ENCODE peak calls at places on chromosome 18, in nine cellular contexts. C, Q, M, H, D, K, U, V and N are unnamed samples.

GRCh38 chr18:3015203-3015590 is 2.3 kb upstream of the LPIN2 start:
- DNase-seq in C (no peak), Q (no peak), M (no peak), H (peak), D (no peak), K (no peak), U (no peak), V (peak), N (no peak)

GRCh38 chr18:44855681-44856080 is 175.0 kb downstream of the SETBP1 start:
- DNase-seq in C (no peak), Q (no peak), M (no peak), H (no peak), D (no peak), K (no peak), U (no peak), V (no peak), N (no peak)

GRCh38 chr18:62331581-62332436 is 6.7 kb downstream of the TNFRSF11A start:
- DNase-seq in C (no peak), Q (no peak), M (no peak), H (peak), D (no peak), K (no peak), U (no peak), V (peak), N (no peak)

GRCh38 chr18:8052237-8052701 is 485.2 kb downstream of the PTPRM start:
- DNase-seq in C (no peak), Q (no peak), M (no peak), H (no peak), D (no peak), K (no peak), U (peak), V (peak), N (peak)

GRCh38 chr18:2961828-2962227 is 51.1 kb downstream of the LPIN2 start:
- DNase-seq in C (no peak), Q (no peak), M (no peak), H (peak), D (no peak), K (no peak), U (no peak), V (peak), N (peak)

GRCh38 chr18:11259421-11259820 is 110.1 kb upstream of the PIEZO2 start:
- DNase-seq in C (no peak), Q (no peak), M (no peak), H (no peak), D (no peak), K (no peak), U (no peak), V (no peak), N (no peak)

GRCh38 chr18:35122586-35123224 is 81.5 kb downstream of the MAPRE2 start:
- DNase-seq in C (no peak), Q (no peak), M (no peak), H (peak), D (no peak), K (no peak), U (no peak), V (no peak), N (peak)

GRCh38 chr18:3450358-3451107 is 561 bp downstream of the TGIF1 start:
- DNase-seq in C (peak), Q (no peak), M (peak), H (peak), D (no peak), K (peak), U (peak), V (peak), N (peak)

GRCh38 chr18:74982946-74983635 is 225.8 kb downstream of the PTGR3 start:
- DNase-seq in C (no peak), Q (no peak), M (no peak), H (no peak), D (no peak), K (no peak), U (no peak), V (no peak), N (no peak)

GRCh38 chr18:80200932-80201672 is 46.2 kb downstream of the PARD6G start:
- DNase-seq in C (no peak), Q (no peak), M (no peak), H (no peak), D (no peak), K (no peak), U (no peak), V (no peak), N (no peak)

GRCh38 chr18:7645756-7646155 is 78.6 kb downstream of the PTPRM start:
- DNase-seq in C (no peak), Q (no peak), M (no peak), H (no peak), D (no peak), K (no peak), U (no peak), V (no peak), N (no peak)

GRCh38 chr18:77733292-77733903 is 483.8 kb downstream of the GALR1 start:
- DNase-seq in C (no peak), Q (no peak), M (no peak), H (no peak), D (no peak), K (no peak), U (no peak), V (no peak), N (no peak)

GRCh38 chr18:48405108-48405507 is 4.1 kb downstream of the ZBTB7C start:
- DNase-seq in C (no peak), Q (no peak), M (no peak), H (no peak), D (no peak), K (no peak), U (no peak), V (peak), N (peak)

GRCh38 chr18:44743626-44744025 is 62.9 kb downstream of the SETBP1 start:
- DNase-seq in C (no peak), Q (no peak), M (no peak), H (no peak), D (no peak), K (no peak), U (no peak), V (no peak), N (no peak)

GRCh38 chr18:30632058-30632718 is 410.4 kb downstream of the DSC3 start:
- DNase-seq in C (no peak), Q (no peak), M (no peak), H (no peak), D (no peak), K (no peak), U (no peak), V (no peak), N (no peak)

GRCh38 chr18:11866329-11866728 is 15.1 kb downstream of the CHMP1B start:
- DNase-seq in C (no peak), Q (no peak), M (no peak), H (no peak), D (no peak), K (no peak), U (no peak), V (no peak), N (no peak)

GRCh38 chr18:77749189-77749588 is 499.5 kb downstream of the GALR1 start:
- DNase-seq in C (no peak), Q (no peak), M (no peak), H (no peak), D (no peak), K (no peak), U (no peak), V (no peak), N (peak)

GRCh38 chr18:61847164-61847791 is 45.5 kb downstream of the RNF152 start:
- DNase-seq in C (no peak), Q (no peak), M (no peak), H (no peak), D (no peak), K (no peak), U (no peak), V (no peak), N (no peak)

GRCh38 chr18:74598350-74599001 is 806 bp downstream of the ZNF407 start:
- DNase-seq in C (peak), Q (peak), M (peak), H (peak), D (peak), K (peak), U (peak), V (peak), N (peak)

GRCh38 chr18:23154823-23155517 is 19.7 kb downstream of the CABLES1 start:
- DNase-seq in C (no peak), Q (no peak), M (no peak), H (no peak), D (no peak), K (no peak), U (no peak), V (peak), N (no peak)

GRCh38 chr18:62979172-62979571 is 263.8 kb downstream of the PHLPP1 start:
- DNase-seq in C (no peak), Q (no peak), M (no peak), H (peak), D (no peak), K (no peak), U (no peak), V (peak), N (no peak)

GRCh38 chr18:40867452-40867851 is 1087.6 kb upstream of the PIK3C3 start:
- DNase-seq in C (no peak), Q (no peak), M (no peak), H (peak), D (peak), K (no peak), U (no peak), V (peak), N (no peak)

GRCh38 chr18:5284808-5285207 is 10.7 kb downstream of the ZBTB14 start:
- DNase-seq in C (no peak), Q (no peak), M (no peak), H (peak), D (no peak), K (no peak), U (no peak), V (peak), N (no peak)

GRCh38 chr18:63098014-63098981 is 221.3 kb downstream of the BCL2 start:
- DNase-seq in C (no peak), Q (no peak), M (no peak), H (no peak), D (no peak), K (peak), U (peak), V (no peak), N (peak)

GRCh38 chr18:32980896-32981295 is 208.1 kb upstream of the KLHL14 start:
- DNase-seq in C (no peak), Q (no peak), M (no peak), H (peak), D (no peak), K (no peak), U (no peak), V (no peak), N (no peak)

GRCh38 chr18:25896178-25896780 is 194.1 kb downstream of the SS18 start:
- DNase-seq in C (no peak), Q (peak), M (no peak), H (peak), D (peak), K (no peak), U (peak), V (peak), N (peak)

GRCh38 chr18:32930695-32931301 is 158.0 kb upstream of the KLHL14 start:
- DNase-seq in C (no peak), Q (peak), M (no peak), H (peak), D (peak), K (no peak), U (no peak), V (peak), N (no peak)

GRCh38 chr18:73118121-73118816 is 250.5 kb upstream of the NETO1 start:
- DNase-seq in C (no peak), Q (no peak), M (no peak), H (peak), D (no peak), K (no peak), U (no peak), V (peak), N (no peak)

GRCh38 chr18:32552421-32553030 is 81.8 kb upstream of the GAREM1 start:
- DNase-seq in C (peak), Q (peak), M (peak), H (peak), D (peak), K (no peak), U (peak), V (peak), N (peak)

GRCh38 chr18:76426738-76427305 is 68.2 kb downstream of the ZNF516 start:
- DNase-seq in C (no peak), Q (no peak), M (no peak), H (peak), D (peak), K (no peak), U (no peak), V (peak), N (peak)

GRCh38 chr18:48819781-48820482 is 130.8 kb downstream of the SMAD7 start:
- DNase-seq in C (no peak), Q (no peak), M (no peak), H (no peak), D (no peak), K (peak), U (peak), V (no peak), N (peak)

GRCh38 chr18:78727057-78727739 is 252.4 kb upstream of the SALL3 start:
- DNase-seq in C (no peak), Q (no peak), M (no peak), H (no peak), D (no peak), K (no peak), U (no peak), V (no peak), N (no peak)